ENCODE peak calls at places on chromosome 14, in nine cellular contexts. V, Q, X, Y, A, J, N, R and O are unnamed samples.

GRCh38 chr14:96501383-96501745 is 818 bp upstream of the PAPOLA start:
- DNase-seq in A (no peak), R (no peak), V (no peak), N (no peak), Q (no peak), Y (no peak), J (no peak), X (peak), O (no peak)

GRCh38 chr14:64943556-64943955 is 1.0 kb upstream of the GPX2 start:
- DNase-seq in Q (no peak), A (peak), N (no peak), V (no peak), R (no peak), J (no peak), Y (no peak), X (no peak), O (no peak)

GRCh38 chr14:51847489-51847796 is 13.0 kb upstream of the GNG2 start:
- DNase-seq in A (no peak), V (no peak), R (no peak), J (no peak), X (no peak), N (no peak), Q (no peak), Y (no peak), O (no peak)

GRCh38 chr14:36553650-36554260 is 28.7 kb downstream of the NKX2-8 start:
- DNase-seq in Q (peak), J (peak), X (peak), A (no peak), R (no peak), V (no peak), N (peak), Y (peak), O (no peak)

GRCh38 chr14:60863251-60863650 is 117.6 kb downstream of the TRMT5 start:
- DNase-seq in A (no peak), N (no peak), R (no peak), J (no peak), Q (no peak), Y (no peak), V (no peak), X (no peak), O (no peak)

GRCh38 chr14:35234007-35234406 is 58.2 kb upstream of the PSMA6 start:
- DNase-seq in Y (peak), A (no peak), R (no peak), Q (no peak), V (no peak), J (peak), N (peak), X (no peak), O (no peak)

GRCh38 chr14:67487937-67488893 is at the start of gene TMEM229B:
- DNase-seq in A (no peak), X (peak), Q (peak), R (no peak), V (peak), N (no peak), Y (no peak), J (no peak), O (peak)

GRCh38 chr14:68884031-68885030 is 91.5 kb upstream of the ZFP36L1 start:
- DNase-seq in R (peak), N (peak), X (peak), A (no peak), Q (no peak), V (no peak), J (peak), Y (peak), O (no peak)

GRCh38 chr14:57736391-57736790 is 129.5 kb downstream of the SLC35F4 start:
- DNase-seq in V (no peak), J (peak), Y (no peak), A (no peak), Q (no peak), R (no peak), N (no peak), X (no peak), O (no peak)

GRCh38 chr14:67620217-67620789 is 583 bp downstream of the ARG2 start:
- DNase-seq in R (no peak), Y (no peak), V (no peak), J (peak), Q (no peak), A (peak), X (peak), N (no peak), O (no peak)

GRCh38 chr14:32444262-32444661 is 115.2 kb downstream of the AKAP6 start:
- DNase-seq in V (no peak), J (no peak), R (no peak), A (no peak), Q (no peak), X (no peak), N (no peak), Y (no peak), O (no peak)

GRCh38 chr14:31893156-31893813 is 183.8 kb upstream of the ARHGAP5 start:
- DNase-seq in V (no peak), X (no peak), J (no peak), N (no peak), Q (no peak), R (no peak), A (no peak), Y (no peak), O (no peak)

GRCh38 chr14:77615231-77616132 is 955 bp downstream of the SPTLC2 start:
- DNase-seq in X (peak), J (peak), R (no peak), A (no peak), Q (no peak), Y (peak), N (no peak), V (no peak), O (no peak)

GRCh38 chr14:33814010-33814409 is 136.9 kb downstream of the EGLN3 start:
- DNase-seq in J (no peak), A (no peak), R (no peak), X (no peak), Y (peak), N (no peak), Q (no peak), V (no peak), O (no peak)

GRCh38 chr14:68791078-68791983 is 1.5 kb downstream of the ZFP36L1 start:
- DNase-seq in J (peak), V (no peak), N (no peak), Y (no peak), A (peak), R (no peak), X (peak), Q (peak), O (no peak)

GRCh38 chr14:22383515-22384166 is 205.4 kb downstream of the DAD1 start:
- DNase-seq in Y (no peak), A (no peak), V (no peak), R (no peak), Q (no peak), X (no peak), J (no peak), N (no peak), O (no peak)
- H3K4me3 ChIP-seq in Y (no peak), A (no peak), V (no peak), R (no peak), Q (no peak), X (no peak), J (no peak), N (no peak), O (no peak)

GRCh38 chr14:89085154-89086059 is 261.0 kb downstream of the TTC8 start:
- DNase-seq in Q (peak), N (peak), J (no peak), R (no peak), A (no peak), X (no peak), Y (peak), V (no peak), O (no peak)
- H3K4me3 ChIP-seq in Q (no peak), N (no peak), J (no peak), R (peak), A (no peak), X (no peak), Y (no peak), V (no peak), O (no peak)

GRCh38 chr14:95464103-95464502 is 52.3 kb downstream of the SYNE3 start:
- DNase-seq in A (no peak), Q (no peak), N (no peak), V (no peak), X (no peak), Y (no peak), J (no peak), R (no peak), O (no peak)
- H3K4me3 ChIP-seq in A (no peak), Q (no peak), N (no peak), V (peak), X (no peak), Y (no peak), J (no peak), R (no peak), O (no peak)

DNA sequence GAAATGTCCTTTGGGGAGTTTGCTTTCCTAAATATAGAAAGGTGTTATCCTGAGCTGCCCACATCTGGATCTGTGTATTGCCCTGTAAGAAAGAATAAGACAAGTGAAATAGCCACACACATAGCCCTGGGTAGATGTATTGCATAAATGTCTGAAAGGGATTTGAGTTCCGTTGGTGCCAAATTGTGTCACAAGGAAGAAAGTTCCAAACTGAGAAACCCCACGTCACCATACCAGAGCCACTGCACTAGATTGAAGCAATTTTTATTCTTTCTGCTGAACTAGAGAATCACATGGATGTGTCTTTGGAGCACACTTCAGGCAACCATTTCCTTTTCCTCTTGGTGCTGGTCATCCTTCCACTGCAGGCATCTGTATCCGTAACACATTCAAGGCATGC is 5.0 kb downstream of the RNASE9 start:
- DNase-seq in A (no peak), V (no peak), Q (no peak), X (no peak), R (no peak), J (no peak), N (no peak), Y (no peak), O (no peak)
- H3K4me3 ChIP-seq in A (no peak), V (no peak), Q (no peak), X (no peak), R (no peak), J (no peak), N (no peak), Y (no peak), O (no peak)

GRCh38 chr14:84003316-84003715 is 1526.6 kb upstream of the FLRT2 start:
- DNase-seq in N (no peak), Y (no peak), J (no peak), X (no peak), R (no peak), Q (no peak), V (no peak), A (no peak), O (no peak)
- H3K4me3 ChIP-seq in N (no peak), Y (no peak), J (no peak), X (no peak), R (no peak), Q (no peak), V (no peak), A (no peak), O (no peak)